ENCODE peak calls at places on chromosomes 16 and 17, in five cellular contexts. One of them, this sample, is unnamed.

GRCh38 chr16:31880322-31880979 is 6.8 kb downstream of the ZNF267 start:
- DNase-seq in astrocyte: peak
- DNase-seq in A673: peak
- DNase-seq in breast epithelium: no peak
- DNase-seq in lower lobe of right lung: no peak
- DNase-seq in this sample: peak

GRCh38 chr16:77250395-77250794 is 51.2 kb downstream of the SYCE1L start:
- DNase-seq in lower lobe of right lung: no peak
- DNase-seq in A673: no peak
- DNase-seq in astrocyte: peak
- DNase-seq in breast epithelium: no peak
- DNase-seq in this sample: no peak

GRCh38 chr17:78735832-78736525 is 46.1 kb downstream of the CYTH1 start:
- DNase-seq in lower lobe of right lung: no peak
- DNase-seq in breast epithelium: no peak
- DNase-seq in A673: no peak
- DNase-seq in astrocyte: peak
- DNase-seq in this sample: no peak

GRCh38 chr17:63477471-63478440 is 895 bp downstream of the ACE start:
- DNase-seq in breast epithelium: no peak
- DNase-seq in A673: peak
- DNase-seq in astrocyte: no peak
- DNase-seq in lower lobe of right lung: no peak
- DNase-seq in this sample: no peak

GRCh38 chr17:61600621-61601020 is 9.6 kb upstream of the NACA2 start:
- DNase-seq in A673: no peak
- DNase-seq in astrocyte: no peak
- DNase-seq in breast epithelium: no peak
- DNase-seq in lower lobe of right lung: no peak
- DNase-seq in this sample: no peak

GRCh38 chr17:35255316-35255715 is 12.4 kb downstream of the SLFN5 start:
- DNase-seq in A673: no peak
- DNase-seq in breast epithelium: no peak
- DNase-seq in lower lobe of right lung: no peak
- DNase-seq in astrocyte: no peak
- DNase-seq in this sample: no peak

GRCh38 chr17:13154403-13154802 is 136.6 kb upstream of the ELAC2 start:
- DNase-seq in lower lobe of right lung: no peak
- DNase-seq in A673: no peak
- DNase-seq in astrocyte: peak
- DNase-seq in breast epithelium: no peak
- DNase-seq in this sample: peak

GRCh38 chr17:60293580-60294335 is 98.2 kb downstream of the USP32 start:
- DNase-seq in A673: no peak
- DNase-seq in astrocyte: no peak
- DNase-seq in breast epithelium: no peak
- DNase-seq in lower lobe of right lung: no peak
- DNase-seq in this sample: no peak

GRCh38 chr17:80317706-80317980 is 57.0 kb downstream of the RNF213 start:
- DNase-seq in A673: no peak
- DNase-seq in astrocyte: no peak
- DNase-seq in lower lobe of right lung: no peak
- DNase-seq in breast epithelium: no peak
- DNase-seq in this sample: no peak

GRCh38 chr16:19753815-19754643 is 36.0 kb downstream of the IQCK start:
- DNase-seq in A673: no peak
- DNase-seq in astrocyte: peak
- DNase-seq in breast epithelium: no peak
- DNase-seq in lower lobe of right lung: no peak
- DNase-seq in this sample: peak

GRCh38 chr16:24178496-24178895 is 77.6 kb upstream of the CACNG3 start:
- DNase-seq in astrocyte: no peak
- DNase-seq in A673: no peak
- DNase-seq in breast epithelium: no peak
- DNase-seq in lower lobe of right lung: no peak
- DNase-seq in this sample: no peak

GRCh38 chr16:1727651-1728624 is 21.9 kb downstream of the MAPK8IP3 start:
- DNase-seq in lower lobe of right lung: no peak
- DNase-seq in astrocyte: no peak
- DNase-seq in A673: no peak
- DNase-seq in breast epithelium: no peak
- DNase-seq in this sample: no peak

GRCh38 chr17:21029515-21029914 is 13.3 kb downstream of the USP22 start:
- DNase-seq in A673: no peak
- DNase-seq in lower lobe of right lung: no peak
- DNase-seq in astrocyte: no peak
- DNase-seq in breast epithelium: no peak
- DNase-seq in this sample: no peak

GRCh38 chr16:68190099-68190498 is 45.8 kb downstream of the ESRP2 start:
- DNase-seq in lower lobe of right lung: no peak
- DNase-seq in A673: no peak
- DNase-seq in astrocyte: no peak
- DNase-seq in breast epithelium: no peak
- DNase-seq in this sample: no peak

GRCh38 chr16:9225527-9226316 is 134.3 kb downstream of the HAPSTR1 start:
- DNase-seq in breast epithelium: no peak
- DNase-seq in astrocyte: no peak
- DNase-seq in lower lobe of right lung: no peak
- DNase-seq in A673: peak
- DNase-seq in this sample: no peak
- TF ChIP-seq CTCF in breast epithelium: no peak
- TF ChIP-seq CTCF in astrocyte: no peak
- TF ChIP-seq CTCF in lower lobe of right lung: peak
- TF ChIP-seq CTCF in A673: peak
- TF ChIP-seq CTCF in this sample: peak

GRCh38 chr17:81905993-81906392 is 4.0 kb downstream of the NPB start:
- DNase-seq in A673: no peak
- DNase-seq in lower lobe of right lung: no peak
- DNase-seq in astrocyte: no peak
- DNase-seq in breast epithelium: no peak
- DNase-seq in this sample: no peak

GRCh38 chr17:81908793-81909192 is 2.4 kb downstream of the PCYT2 start:
- DNase-seq in astrocyte: no peak
- DNase-seq in lower lobe of right lung: no peak
- DNase-seq in breast epithelium: no peak
- DNase-seq in A673: no peak
- DNase-seq in this sample: no peak

GRCh38 chr17:81909231-81909630 is 2.0 kb downstream of the PCYT2 start:
- DNase-seq in A673: no peak
- DNase-seq in astrocyte: no peak
- DNase-seq in breast epithelium: no peak
- DNase-seq in lower lobe of right lung: no peak
- DNase-seq in this sample: no peak

GRCh38 chr17:81906476-81907218 is 4.6 kb downstream of the PCYT2 start:
- DNase-seq in A673: no peak
- DNase-seq in breast epithelium: no peak
- DNase-seq in astrocyte: no peak
- DNase-seq in lower lobe of right lung: no peak
- DNase-seq in this sample: no peak

GRCh38 chr17:81907219-81908145 is 3.7 kb downstream of the PCYT2 start:
- DNase-seq in astrocyte: no peak
- DNase-seq in breast epithelium: no peak
- DNase-seq in lower lobe of right lung: no peak
- DNase-seq in A673: no peak
- DNase-seq in this sample: no peak
- TF ChIP-seq CTCF in astrocyte: no peak
- TF ChIP-seq CTCF in breast epithelium: no peak
- TF ChIP-seq CTCF in lower lobe of right lung: no peak
- TF ChIP-seq CTCF in A673: no peak
- TF ChIP-seq CTCF in this sample: peak

GRCh38 chr16:50573279-50573678 is 25.1 kb downstream of the NKD1 start:
- DNase-seq in astrocyte: no peak
- DNase-seq in A673: no peak
- DNase-seq in lower lobe of right lung: no peak
- DNase-seq in breast epithelium: no peak
- DNase-seq in this sample: no peak

GRCh38 chr16:50571786-50572185 is 23.6 kb downstream of the NKD1 start:
- DNase-seq in astrocyte: no peak
- DNase-seq in lower lobe of right lung: no peak
- DNase-seq in breast epithelium: no peak
- DNase-seq in A673: no peak
- DNase-seq in this sample: no peak

GRCh38 chr16:50570354-50570753 is 22.2 kb downstream of the NKD1 start:
- DNase-seq in astrocyte: no peak
- DNase-seq in breast epithelium: no peak
- DNase-seq in lower lobe of right lung: no peak
- DNase-seq in A673: no peak
- DNase-seq in this sample: no peak

GRCh38 chr16:50572700-50573099 is 24.5 kb downstream of the NKD1 start:
- DNase-seq in breast epithelium: no peak
- DNase-seq in lower lobe of right lung: no peak
- DNase-seq in A673: no peak
- DNase-seq in astrocyte: no peak
- DNase-seq in this sample: no peak

DNA sequence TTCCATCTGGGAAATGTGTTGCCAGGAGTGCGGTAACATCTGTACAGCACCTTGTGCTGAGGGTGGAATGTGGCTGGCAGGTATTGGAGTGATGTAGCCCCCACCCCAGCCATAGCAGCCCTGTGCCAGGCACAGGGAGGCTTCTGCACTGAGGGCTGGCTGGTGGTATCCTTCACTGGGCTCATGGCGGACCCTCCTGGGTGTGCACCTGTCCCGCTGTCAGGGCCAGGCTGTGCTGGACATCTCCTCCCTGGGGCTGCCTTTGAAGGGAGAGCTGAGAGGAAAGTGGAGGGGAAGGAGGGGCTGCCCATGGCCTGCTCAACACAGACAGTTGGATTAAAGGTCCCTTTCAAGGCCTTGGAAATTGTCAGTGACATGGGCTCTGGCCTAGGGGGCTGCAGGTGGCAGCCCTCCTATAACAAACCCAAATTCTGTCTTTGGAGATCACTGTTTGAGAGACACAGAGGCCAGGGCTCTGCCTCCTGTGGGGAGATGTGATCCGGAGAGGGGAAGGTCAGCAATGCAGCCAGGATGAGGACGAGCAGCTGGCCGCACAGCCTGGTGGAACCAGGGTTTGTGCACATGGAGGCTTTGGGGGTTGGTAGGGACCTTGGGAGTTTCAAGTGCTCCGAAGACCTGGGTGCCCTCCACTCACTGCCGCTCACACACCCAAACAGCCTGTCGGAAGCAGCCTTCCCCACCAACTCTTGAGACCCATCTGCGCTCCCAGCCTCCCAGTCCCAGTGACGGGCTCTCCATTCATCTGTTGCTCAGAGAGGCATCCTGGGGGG is 22.8 kb downstream of the NKD1 start:
- DNase-seq in breast epithelium: no peak
- DNase-seq in astrocyte: no peak
- DNase-seq in A673: no peak
- DNase-seq in lower lobe of right lung: no peak
- DNase-seq in this sample: no peak
- TF ChIP-seq CTCF in breast epithelium: no peak
- TF ChIP-seq CTCF in astrocyte: no peak
- TF ChIP-seq CTCF in A673: no peak
- TF ChIP-seq CTCF in lower lobe of right lung: no peak
- TF ChIP-seq CTCF in this sample: no peak

GRCh38 chr16:56817938-56818337 is 47.1 kb upstream of the SLC12A3 start:
- DNase-seq in lower lobe of right lung: no peak
- DNase-seq in breast epithelium: no peak
- DNase-seq in astrocyte: no peak
- DNase-seq in A673: no peak
- DNase-seq in this sample: no peak

GRCh38 chr16:56824804-56825203 is 40.2 kb upstream of the SLC12A3 start:
- DNase-seq in lower lobe of right lung: no peak
- DNase-seq in breast epithelium: no peak
- DNase-seq in astrocyte: no peak
- DNase-seq in A673: no peak
- DNase-seq in this sample: no peak

GRCh38 chr16:56824335-56824734 is 40.7 kb upstream of the SLC12A3 start:
- DNase-seq in lower lobe of right lung: peak
- DNase-seq in astrocyte: no peak
- DNase-seq in breast epithelium: no peak
- DNase-seq in A673: peak
- DNase-seq in this sample: no peak

GRCh38 chr16:56825821-56826220 is 39.2 kb upstream of the SLC12A3 start:
- DNase-seq in astrocyte: no peak
- DNase-seq in breast epithelium: no peak
- DNase-seq in lower lobe of right lung: no peak
- DNase-seq in A673: no peak
- DNase-seq in this sample: no peak

DNA sequence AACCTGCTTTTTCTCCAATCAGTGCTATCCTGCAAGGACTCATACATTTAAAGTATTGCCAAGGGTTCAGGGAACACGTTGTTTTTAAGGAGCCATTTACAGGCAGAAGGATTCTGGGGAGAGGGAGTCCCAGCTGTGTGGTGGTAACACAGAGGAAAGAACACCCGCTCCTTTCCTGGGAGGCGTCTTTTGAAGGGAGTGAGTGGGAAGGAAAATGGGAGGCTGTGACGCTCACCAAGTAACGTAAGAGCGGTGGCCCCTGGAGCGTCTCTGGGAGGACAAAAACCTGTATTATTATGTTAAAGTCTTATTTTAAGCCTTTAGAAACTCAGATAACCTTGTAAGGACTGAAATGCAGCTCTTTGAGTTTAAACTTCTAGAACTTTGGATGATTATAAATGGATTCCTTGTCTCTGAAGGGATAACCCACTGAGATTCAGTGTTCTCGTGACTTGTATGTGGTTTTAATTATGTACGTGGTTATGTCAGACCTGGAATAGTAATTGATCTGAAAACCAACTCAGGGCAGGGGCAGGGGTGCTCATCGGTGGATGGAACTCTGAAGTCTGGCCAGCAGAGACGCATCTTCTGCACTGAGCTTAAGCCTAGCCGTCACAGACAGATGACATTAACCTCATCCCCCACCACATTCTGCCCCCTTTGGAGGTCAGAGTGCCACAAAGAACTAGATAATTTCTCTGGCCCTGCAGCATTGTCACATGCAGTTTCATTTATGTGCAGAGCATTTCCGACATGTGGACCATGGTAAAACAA is 41.9 kb upstream of the SLC12A3 start:
- DNase-seq in lower lobe of right lung: no peak
- DNase-seq in astrocyte: no peak
- DNase-seq in A673: no peak
- DNase-seq in breast epithelium: no peak
- DNase-seq in this sample: no peak
- TF ChIP-seq CTCF in lower lobe of right lung: no peak
- TF ChIP-seq CTCF in astrocyte: no peak
- TF ChIP-seq CTCF in A673: no peak
- TF ChIP-seq CTCF in breast epithelium: no peak
- TF ChIP-seq CTCF in this sample: no peak

GRCh38 chr17:2710804-2711607 is 558 bp downstream of the CLUH start:
- DNase-seq in lower lobe of right lung: peak
- DNase-seq in astrocyte: no peak
- DNase-seq in breast epithelium: no peak
- DNase-seq in A673: peak
- DNase-seq in this sample: no peak
- TF ChIP-seq CTCF in lower lobe of right lung: no peak
- TF ChIP-seq CTCF in astrocyte: no peak
- TF ChIP-seq CTCF in breast epithelium: no peak
- TF ChIP-seq CTCF in A673: no peak
- TF ChIP-seq CTCF in this sample: no peak

GRCh38 chr16:85369741-85370528 is 243.2 kb upstream of the GSE1 start:
- DNase-seq in breast epithelium: no peak
- DNase-seq in A673: peak
- DNase-seq in lower lobe of right lung: peak
- DNase-seq in astrocyte: no peak
- DNase-seq in this sample: peak
- TF ChIP-seq CTCF in breast epithelium: peak
- TF ChIP-seq CTCF in A673: peak
- TF ChIP-seq CTCF in lower lobe of right lung: peak
- TF ChIP-seq CTCF in astrocyte: peak
- TF ChIP-seq CTCF in this sample: peak